ENCODE peak calls at places on chromosomes 7 and 10, in six cellular contexts. M, N, X, G, H and F are unnamed samples.

GRCh38 chr10:5043716-5044115 is 40.1 kb upstream of the AKR1C2 start:
- DNase-seq in M (no peak), N (no peak), X (no peak), G (no peak), H (no peak), F (no peak)

GRCh38 chr10:114259825-114260224 is 20.8 kb downstream of the VWA2 start:
- DNase-seq in M (no peak), N (no peak), X (no peak), G (no peak), H (peak), F (no peak)

GRCh38 chr7:99709838-99710541 is 25.0 kb downstream of the CYP3A7 start:
- DNase-seq in M (no peak), N (no peak), X (no peak), G (no peak), H (no peak), F (no peak)

GRCh38 chr7:122304604-122304975 is at the start of gene FEZF1:
- DNase-seq in M (no peak), N (no peak), X (no peak), G (no peak), H (no peak), F (no peak)

GRCh38 chr7:37341033-37341630 is 107.5 kb downstream of the ELMO1 start:
- DNase-seq in M (no peak), N (no peak), X (no peak), G (no peak), H (no peak), F (peak)

GRCh38 chr7:111198255-111198654 is 107.3 kb downstream of the LRRN3 start:
- DNase-seq in M (no peak), N (no peak), X (peak), G (no peak), H (peak), F (no peak)

GRCh38 chr10:69061305-69062161 is 26.4 kb upstream of the SRGN start:
- DNase-seq in M (peak), N (no peak), X (peak), G (no peak), H (peak), F (peak)

GRCh38 chr7:111744501-111745155 is 182.3 kb upstream of the IMMP2L start:
- DNase-seq in M (no peak), N (no peak), X (peak), G (no peak), H (no peak), F (no peak)

GRCh38 chr7:108284349-108285017 is 154.3 kb upstream of the LAMB4 start:
- DNase-seq in M (no peak), N (no peak), X (no peak), G (no peak), H (no peak), F (no peak)

GRCh38 chr7:132206594-132206993 is 369.7 kb downstream of the PLXNA4 start:
- DNase-seq in M (no peak), N (no peak), X (no peak), G (peak), H (no peak), F (no peak)

GRCh38 chr10:79404231-79404609 is 41.2 kb downstream of the ZCCHC24 start:
- DNase-seq in M (peak), N (no peak), X (peak), G (peak), H (peak), F (no peak)

GRCh38 chr10:112954974-112955735 is 5.1 kb downstream of the TCF7L2 start:
- DNase-seq in M (no peak), N (no peak), X (no peak), G (no peak), H (no peak), F (no peak)

GRCh38 chr7:130272456-130273080 is 5.9 kb downstream of the CPA2 start:
- DNase-seq in M (no peak), N (no peak), X (no peak), G (peak), H (no peak), F (no peak)

GRCh38 chr10:62554632-62555199 is 180.5 kb downstream of the ZNF365 start:
- DNase-seq in M (no peak), N (peak), X (no peak), G (peak), H (peak), F (peak)

GRCh38 chr10:113381906-113382562 is 170.8 kb upstream of the HABP2 start:
- DNase-seq in M (no peak), N (no peak), X (no peak), G (no peak), H (no peak), F (no peak)

GRCh38 chr7:114656471-114656870 is 241.9 kb downstream of the FOXP2 start:
- DNase-seq in M (no peak), N (no peak), X (no peak), G (no peak), H (no peak), F (no peak)

GRCh38 chr7:109763611-109764010 is 1193.9 kb downstream of the DNAJB9 start:
- DNase-seq in M (no peak), N (no peak), X (no peak), G (no peak), H (no peak), F (no peak)

GRCh38 chr10:113446739-113447138 is 106.1 kb upstream of the HABP2 start:
- DNase-seq in M (no peak), N (no peak), X (no peak), G (no peak), H (no peak), F (no peak)

GRCh38 chr10:132463333-132464255 is 66.6 kb downstream of the PWWP2B start:
- DNase-seq in M (no peak), N (no peak), X (no peak), G (no peak), H (no peak), F (no peak)

GRCh38 chr7:83468251-83468739 is 180.6 kb downstream of the SEMA3E start:
- DNase-seq in M (peak), N (peak), X (peak), G (peak), H (peak), F (peak)

GRCh38 chr7:155963771-155964195 is 151.5 kb upstream of the SHH start:
- DNase-seq in M (no peak), N (no peak), X (no peak), G (no peak), H (no peak), F (no peak)

GRCh38 chr10:13695588-13695987 is 108.8 kb downstream of the PRPF18 start:
- DNase-seq in M (no peak), N (no peak), X (no peak), G (no peak), H (no peak), F (no peak)

GRCh38 chr7:150867592-150867991 is 15.3 kb downstream of the AOC1 start:
- DNase-seq in M (no peak), N (no peak), X (no peak), G (no peak), H (no peak), F (no peak)

GRCh38 chr10:34187201-34187600 is 627.9 kb downstream of the PARD3 start:
- DNase-seq in M (no peak), N (no peak), X (no peak), G (no peak), H (peak), F (no peak)

GRCh38 chr10:74093530-74094164 is 57.0 kb downstream of the AP3M1 start:
- DNase-seq in M (no peak), N (no peak), X (no peak), G (no peak), H (no peak), F (no peak)

GRCh38 chr10:35345383-35345742 is 9.1 kb downstream of the CCNY start:
- DNase-seq in M (no peak), N (no peak), X (no peak), G (no peak), H (no peak), F (no peak)

GRCh38 chr7:131487217-131487616 is 69.2 kb downstream of the PODXL start:
- DNase-seq in M (no peak), N (no peak), X (no peak), G (no peak), H (no peak), F (no peak)

GRCh38 chr7:149104749-149105148 is 14.2 kb upstream of the ZNF786 start:
- DNase-seq in M (no peak), N (no peak), X (no peak), G (no peak), H (no peak), F (no peak)

GRCh38 chr7:30141405-30142045 is 6.7 kb downstream of the MTURN start:
- DNase-seq in M (no peak), N (no peak), X (no peak), G (no peak), H (no peak), F (no peak)

GRCh38 chr10:12690525-12691139 is 310.9 kb downstream of the CCDC3 start:
- DNase-seq in M (peak), N (no peak), X (no peak), G (no peak), H (no peak), F (no peak)

GRCh38 chr10:98456043-98456570 is 9.4 kb upstream of the HPS1 start:
- DNase-seq in M (no peak), N (no peak), X (no peak), G (no peak), H (no peak), F (no peak)

GRCh38 chr7:95190515-95190914 is 133.8 kb downstream of the PON1 start:
- DNase-seq in M (no peak), N (no peak), X (no peak), G (no peak), H (no peak), F (no peak)

GRCh38 chr10:21481407-21481806 is 44.1 kb downstream of the SKIDA1 start:
- DNase-seq in M (no peak), N (no peak), X (no peak), G (no peak), H (no peak), F (no peak)

GRCh38 chr10:118166951-118167350 is 120.2 kb upstream of the RAB11FIP2 start:
- DNase-seq in M (no peak), N (no peak), X (no peak), G (no peak), H (no peak), F (no peak)

GRCh38 chr10:97200616-97201015 is 14.9 kb upstream of the SLIT1 start:
- DNase-seq in M (peak), N (no peak), X (no peak), G (no peak), H (no peak), F (no peak)

GRCh38 chr10:15725603-15726002 is 5.9 kb upstream of the ITGA8 start:
- DNase-seq in M (no peak), N (no peak), X (peak), G (peak), H (no peak), F (peak)

GRCh38 chr10:122446668-122447410 is 7.6 kb upstream of the ARMS2 start:
- DNase-seq in M (no peak), N (no peak), X (no peak), G (no peak), H (no peak), F (no peak)

GRCh38 chr7:23863209-23863798 is 153.3 kb downstream of the STK31 start:
- DNase-seq in M (no peak), N (peak), X (peak), G (peak), H (no peak), F (no peak)

GRCh38 chr7:101884671-101885596 is 67.5 kb downstream of the CUX1 start:
- DNase-seq in M (no peak), N (peak), X (no peak), G (no peak), H (no peak), F (peak)

GRCh38 chr7:101879565-101879964 is 62.1 kb downstream of the CUX1 start:
- DNase-seq in M (no peak), N (no peak), X (no peak), G (no peak), H (no peak), F (no peak)

GRCh38 chr7:101880536-101881443 is 63.4 kb downstream of the CUX1 start:
- DNase-seq in M (no peak), N (no peak), X (no peak), G (no peak), H (no peak), F (no peak)

GRCh38 chr7:101885597-101885955 is 68.2 kb downstream of the CUX1 start:
- DNase-seq in M (peak), N (no peak), X (no peak), G (no peak), H (no peak), F (no peak)

GRCh38 chr7:101882595-101883564 is 65.5 kb downstream of the CUX1 start:
- DNase-seq in M (peak), N (no peak), X (peak), G (peak), H (peak), F (no peak)
- TF ChIP-seq CTCF in M (no peak), N (no peak), X (no peak), G (peak), H (no peak), F (peak)

DNA sequence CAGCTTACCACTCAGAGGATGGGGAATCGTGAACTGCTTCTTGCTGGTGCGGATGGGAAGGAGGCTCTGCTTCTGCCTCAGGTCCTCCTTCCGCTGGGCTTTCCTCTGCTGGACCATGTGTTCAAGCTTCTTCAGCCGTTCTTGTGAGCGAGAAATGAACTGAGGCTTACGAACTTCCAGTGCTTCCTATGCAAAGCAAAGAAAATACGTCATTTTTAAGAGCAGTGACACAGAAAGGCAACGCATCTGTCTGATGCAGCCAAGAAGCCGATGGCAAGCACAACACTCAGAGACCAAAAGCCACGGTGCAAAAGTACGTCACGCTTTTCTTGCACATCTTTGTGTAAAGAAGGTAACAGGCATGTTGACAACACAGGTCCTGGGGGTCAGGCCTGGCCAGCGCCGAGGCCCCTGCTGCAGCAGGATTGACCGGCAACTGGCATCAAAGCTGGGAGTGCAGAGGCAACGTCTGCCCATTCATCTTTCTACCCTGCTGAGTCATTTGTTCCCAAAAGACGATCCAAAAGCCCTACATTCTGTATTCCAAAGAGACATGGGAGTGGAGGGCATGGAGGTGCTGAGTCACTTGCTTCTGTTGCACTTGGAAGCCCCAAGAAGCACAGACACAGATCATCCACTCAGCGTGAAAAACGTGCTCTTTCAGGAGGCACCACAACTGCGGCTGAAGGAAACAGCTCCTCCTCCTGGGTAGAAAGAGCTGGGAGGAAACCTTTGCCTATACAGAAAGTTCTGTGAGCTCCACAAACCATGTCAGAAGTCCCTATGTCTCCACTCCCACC is 71.0 kb upstream of the ADAM12 start:
- DNase-seq in M (no peak), N (no peak), X (no peak), G (no peak), H (no peak), F (no peak)
- TF ChIP-seq CTCF in M (no peak), N (no peak), X (no peak), G (peak), H (no peak), F (no peak)

DNA sequence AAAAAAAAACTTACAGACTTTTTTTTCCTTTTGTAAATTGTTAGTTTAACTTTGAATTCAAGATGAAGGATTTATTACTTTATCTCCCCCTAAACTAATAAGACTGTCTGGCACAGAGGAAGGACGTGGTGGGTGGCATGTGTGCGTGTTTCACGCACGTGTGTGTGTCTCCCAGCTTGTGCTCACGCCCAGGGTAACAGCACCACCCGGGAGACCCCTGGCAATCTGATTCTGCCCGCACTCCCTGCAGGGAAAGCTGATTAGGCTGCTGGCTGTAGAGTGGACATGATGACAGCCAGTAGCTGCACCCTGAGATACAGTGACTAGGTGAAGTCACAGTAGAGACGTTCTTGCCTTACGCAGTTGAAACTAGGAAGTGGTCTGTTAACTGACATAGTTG is 25.3 kb downstream of the WIPI2 start:
- DNase-seq in M (peak), N (no peak), X (no peak), G (no peak), H (no peak), F (no peak)
- TF ChIP-seq CTCF in M (no peak), N (no peak), X (no peak), G (no peak), H (no peak), F (no peak)

GRCh38 chr7:28758186-28758585 is 199.9 kb downstream of the TRIL start:
- DNase-seq in M (no peak), N (no peak), X (no peak), G (no peak), H (no peak), F (no peak)
- TF ChIP-seq CTCF in M (no peak), N (no peak), X (no peak), G (no peak), H (no peak), F (no peak)

GRCh38 chr10:3781458-3782098 is 3.4 kb downstream of the KLF6 start:
- DNase-seq in M (peak), N (no peak), X (no peak), G (no peak), H (no peak), F (no peak)
- TF ChIP-seq CTCF in M (peak), N (peak), X (peak), G (peak), H (peak), F (peak)

DNA sequence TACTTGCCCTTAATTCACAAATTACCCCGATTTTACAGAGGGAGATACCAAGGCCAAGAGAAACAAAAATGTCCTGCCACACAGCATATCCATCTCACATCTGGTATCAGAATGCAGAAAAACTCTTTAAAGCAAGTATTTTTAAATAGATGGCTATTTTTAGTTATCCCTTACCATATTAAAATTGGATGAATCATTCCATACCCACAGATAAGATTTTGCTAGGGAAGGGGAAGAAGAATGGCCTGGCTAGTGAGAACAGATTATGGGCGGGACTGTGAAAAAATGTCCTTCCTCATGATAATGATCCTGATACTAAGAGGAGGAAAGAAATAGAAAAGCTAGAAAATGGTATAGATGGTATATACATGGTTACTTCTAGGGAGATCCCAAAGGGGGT is 80.6 kb upstream of the GATAD1 start:
- DNase-seq in M (no peak), N (no peak), X (no peak), G (no peak), H (peak), F (no peak)
- TF ChIP-seq CTCF in M (no peak), N (no peak), X (no peak), G (no peak), H (no peak), F (no peak)

GRCh38 chr7:655758-656157 is 70.7 kb upstream of the DNAAF5 start:
- DNase-seq in M (no peak), N (no peak), X (no peak), G (no peak), H (no peak), F (no peak)
- TF ChIP-seq CTCF in M (no peak), N (no peak), X (no peak), G (no peak), H (no peak), F (no peak)